ENCODE peak calls at places on chromosomes 4 and X, in ten cellular contexts. T is ovary, E is spleen, X is endothelial cell of umbilical vein, W is uterus, O is lower leg skin, H is tibial nerve, U is stomach, C is transverse colon, D is breast epithelium. F is an unnamed sample.

GRCh38 chr4:87657525-87657924 is 7.4 kb downstream of the DMP1 start:
- DNase-seq in X (peak; percentile 91), H (no peak), C (no peak), E (no peak), U (no peak), W (no peak), T (no peak), O (no peak), D (no peak), F (peak; percentile 7)

GRCh38 chr4:73421708-73422457 is 14.1 kb upstream of the AFP start:
- DNase-seq in U (no peak), X (no peak), O (no peak), D (no peak), W (no peak), T (no peak), H (no peak), E (no peak), C (no peak), F (no peak)

GRCh38 chrX:68686684-68687045 is 39.2 kb downstream of the STARD8 start:
- DNase-seq in X (no peak), O (peak; percentile 28), H (peak; percentile 35), T (peak; percentile 18), D (peak; percentile 26), E (no peak), C (no peak), U (no peak), W (peak; percentile 61), F (no peak)

GRCh38 chrX:14864626-14865025 is 8.2 kb downstream of the FANCB start:
- DNase-seq in T (no peak), C (no peak), E (no peak), X (no peak), D (no peak), W (no peak), O (no peak), U (no peak), H (no peak), F (no peak)

GRCh38 chr4:78478523-78478922 is 73.0 kb upstream of the ANXA3 start:
- DNase-seq in T (no peak), X (no peak), U (no peak), O (no peak), W (no peak), D (no peak), H (no peak), C (no peak), E (no peak), F (no peak)

GRCh38 chr4:5870701-5871100 is 22.2 kb downstream of the CRMP1 start:
- DNase-seq in T (no peak), U (no peak), W (no peak), C (no peak), D (no peak), X (no peak), O (no peak), H (no peak), E (peak; percentile 37), F (no peak)

GRCh38 chr4:126451237-126451885 is 1136.6 kb downstream of the FAT4 start:
- DNase-seq in H (no peak), D (no peak), U (no peak), C (no peak), E (no peak), O (no peak), X (no peak), T (no peak), W (no peak), F (no peak)

GRCh38 chr4:38080575-38080974 is 120.4 kb downstream of the PTTG2 start:
- DNase-seq in T (no peak), H (no peak), D (no peak), E (no peak), W (no peak), C (no peak), X (no peak), U (no peak), O (no peak), F (no peak)

DNA sequence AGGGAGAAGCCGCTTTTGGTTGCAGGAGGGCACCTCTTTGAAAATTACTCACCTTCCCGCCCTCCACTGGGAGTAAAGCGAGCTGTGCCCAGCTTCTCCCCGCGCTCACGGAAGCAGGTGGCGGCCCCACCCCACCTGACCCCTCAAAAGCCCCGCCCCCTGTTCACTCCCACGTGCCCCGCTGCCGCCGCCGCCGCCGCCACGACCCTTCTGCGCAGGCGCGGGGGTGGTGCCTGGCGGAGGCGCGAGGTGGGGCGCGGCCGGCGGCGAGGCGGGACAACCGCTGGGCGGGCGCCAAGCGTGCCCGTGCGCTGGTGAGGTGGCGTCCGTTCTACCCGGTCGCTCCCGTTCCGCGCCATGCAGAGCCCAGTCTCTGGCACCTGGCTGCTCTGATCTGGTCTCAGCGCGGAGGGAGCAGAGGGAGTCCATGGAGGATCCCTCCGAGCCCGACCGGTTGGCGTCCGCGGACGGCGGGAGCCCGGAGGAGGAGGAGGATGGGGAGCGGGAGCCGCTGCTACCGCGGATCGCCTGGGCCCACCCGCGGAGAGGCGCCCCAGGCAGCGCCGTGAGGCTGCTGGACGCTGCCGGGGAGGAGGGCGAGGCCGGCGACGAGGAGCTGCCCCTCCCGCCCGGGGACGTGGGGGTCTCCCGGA is at the start of gene PI4K2B:
- DNase-seq in W (peak; percentile 80), D (peak; percentile 85), T (peak; percentile 79), X (peak; percentile 86), O (peak; percentile 75), C (peak; percentile 95), U (peak; percentile 96), H (peak; percentile 76), E (peak; percentile 98), F (peak; percentile 59)
- TF ChIP-seq POLR2A in W (peak; percentile 54), D (peak; percentile 14), T (peak; percentile 75), X (peak; percentile 77), O (no peak), C (peak; percentile 91), U (no peak), H (peak; percentile 79), E (no peak), F (peak; percentile 93)

GRCh38 chr4:83455300-83456183 is at the start of the genes HELQ and MRPS18C:
- DNase-seq in W (peak; percentile 98), T (peak; percentile 98), U (peak; percentile 96), O (peak; percentile 98), C (peak; percentile 97), H (peak; percentile 98), D (peak; percentile 98), X (peak; percentile 99), E (peak; percentile 96), F (peak; percentile 71)

GRCh38 chr4:83454626-83455025 is 997 bp downstream of the HELQ start:
- DNase-seq in E (no peak), H (no peak), W (no peak), D (no peak), T (no peak), U (no peak), X (no peak), C (no peak), O (no peak), F (no peak)

GRCh38 chr4:83456184-83456501 is 285 bp downstream of the MRPS18C start:
- DNase-seq in W (no peak), T (no peak), X (no peak), D (no peak), H (no peak), E (no peak), C (no peak), U (no peak), O (no peak), F (no peak)
- TF ChIP-seq POLR2A in W (no peak), T (no peak), X (no peak), D (no peak), H (no peak), E (no peak), C (no peak), U (no peak), O (no peak), F (no peak)

DNA sequence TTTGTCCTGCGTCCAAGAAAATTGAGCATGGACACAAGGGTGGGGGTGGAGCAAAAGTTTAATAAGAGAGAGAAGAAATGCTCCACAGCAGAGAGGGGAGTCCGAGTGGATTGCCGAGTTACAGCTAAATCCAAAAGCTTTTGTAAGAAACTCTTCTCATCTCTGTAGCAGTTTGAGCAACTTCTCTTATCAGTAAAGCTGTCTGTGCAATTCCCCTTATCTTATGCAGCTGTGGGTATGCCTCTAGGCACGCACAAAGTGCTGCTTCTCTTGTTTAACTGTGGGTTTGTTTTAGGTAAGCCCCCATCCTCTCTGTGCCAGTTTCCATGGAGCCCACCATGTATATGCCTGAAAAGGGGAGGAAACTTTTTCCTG is 44.8 kb downstream of the HMGB2 start:
- DNase-seq in W (no peak), E (no peak), D (no peak), O (no peak), T (no peak), X (no peak), U (no peak), H (no peak), C (no peak), F (no peak)
- TF ChIP-seq POLR2A in W (no peak), E (no peak), D (no peak), O (no peak), T (no peak), X (no peak), U (no peak), H (no peak), C (no peak), F (no peak)

GRCh38 chr4:1739358-1739757 is 18.0 kb downstream of the TACC3 start:
- DNase-seq in C (no peak), E (no peak), H (no peak), O (no peak), T (no peak), U (no peak), W (no peak), X (no peak), D (no peak), F (no peak)
- TF ChIP-seq POLR2A in C (no peak), E (no peak), H (no peak), O (no peak), T (no peak), U (no peak), W (no peak), X (no peak), D (no peak), F (no peak)

DNA sequence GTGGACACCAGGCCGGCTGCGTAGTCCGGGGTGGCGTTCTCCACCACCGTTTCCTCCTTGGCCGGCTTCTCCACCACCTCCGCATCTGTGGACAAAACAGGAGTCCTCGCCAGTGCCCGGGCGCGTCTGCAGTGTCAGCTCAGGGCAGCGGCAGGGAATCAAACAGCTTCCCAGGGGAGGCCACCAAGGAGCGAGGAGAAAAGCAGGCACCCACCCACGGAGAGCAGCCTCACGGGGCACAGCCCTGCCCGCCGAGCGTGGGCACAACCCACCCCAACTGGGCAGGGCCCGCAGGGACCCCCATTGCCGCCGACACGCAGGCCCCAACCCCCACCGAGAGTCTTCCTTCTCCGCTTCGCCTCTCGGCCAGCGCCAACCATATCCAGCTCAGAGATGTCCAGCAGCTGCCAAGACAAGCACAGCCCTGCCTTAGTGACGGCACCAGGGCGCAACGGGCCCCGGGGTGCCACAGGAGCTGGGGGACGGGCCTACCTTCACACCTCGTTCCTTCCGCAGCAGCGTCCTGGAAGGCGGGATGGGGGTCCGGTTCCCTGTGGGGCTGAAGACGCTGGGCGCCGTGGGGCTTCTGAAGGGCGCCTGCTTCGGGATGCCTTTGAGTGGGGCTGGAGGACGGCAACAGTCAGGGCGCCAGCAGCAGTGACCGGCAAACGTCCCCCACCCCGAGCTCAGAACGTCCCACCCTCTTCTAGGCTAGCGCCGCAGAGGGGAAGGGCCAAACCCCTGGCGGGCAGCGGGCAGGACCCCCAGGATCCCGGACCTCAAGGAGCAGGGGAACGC is 22.8 kb downstream of the NELFA start:
- DNase-seq in D (no peak), U (no peak), C (no peak), T (no peak), E (peak; percentile 67), O (no peak), X (no peak), W (no peak), H (no peak), F (no peak)
- TF ChIP-seq POLR2A in D (no peak), U (no peak), C (no peak), T (no peak), E (no peak), O (no peak), X (no peak), W (no peak), H (no peak), F (no peak)

GRCh38 chrX:57134702-57135101 is 2.5 kb downstream of the SPIN2A start:
- DNase-seq in T (no peak), U (no peak), D (no peak), C (no peak), E (no peak), W (no peak), X (no peak), O (no peak), H (no peak), F (no peak)
- TF ChIP-seq POLR2A in T (no peak), U (no peak), D (no peak), C (no peak), E (no peak), W (no peak), X (no peak), O (no peak), H (no peak), F (no peak)